ENCODE peak calls at places on chromosomes 12 and 14, in seven cellular contexts. V is IMR-90, D is psoas muscle, N is neural progenitor cell, G is pancreas, J is ovary, Q is spleen. Z is an unnamed sample.

GRCh38 chr14:93011650-93012317 is 88.8 kb downstream of the CHGA start:
- DNase-seq in V (no peak), D (no peak), N (no peak), G (no peak), J (no peak), Q (no peak), Z (no peak)

GRCh38 chr12:97716356-97716755 is 253.8 kb downstream of the RMST start:
- DNase-seq in V (no peak), D (no peak), N (peak; percentile 25), G (no peak), J (no peak), Q (no peak), Z (no peak)

GRCh38 chr12:5348057-5348456 is 83.9 kb upstream of the NTF3 start:
- DNase-seq in V (no peak), D (no peak), N (no peak), G (no peak), J (no peak), Q (no peak), Z (no peak)

GRCh38 chr14:67352055-67352454 is 7.5 kb downstream of the ATP6V1D start:
- DNase-seq in V (no peak), D (no peak), N (no peak), G (no peak), J (no peak), Q (no peak), Z (no peak)

GRCh38 chr12:53096089-53096741 is 1.3 kb upstream of the IGFBP6 start:
- DNase-seq in V (peak; percentile 65), D (peak; percentile 85), N (peak; percentile 63), G (no peak), J (peak; percentile 84), Q (no peak), Z (no peak)

GRCh38 chr12:53217930-53218307 is 10.9 kb upstream of the ITGB7 start:
- DNase-seq in V (peak; percentile 27), D (no peak), N (no peak), G (no peak), J (no peak), Q (peak; percentile 62), Z (no peak)

GRCh38 chr14:99078426-99078825 is 193.6 kb downstream of the BCL11B start:
- DNase-seq in V (no peak), D (no peak), N (no peak), G (no peak), J (no peak), Q (no peak), Z (no peak)

GRCh38 chr12:66044731-66045130 is 85.8 kb downstream of the LLPH start:
- DNase-seq in V (peak; percentile 63), D (no peak), N (no peak), G (no peak), J (no peak), Q (no peak), Z (no peak)

GRCh38 chr12:43742106-43742505 is 16.5 kb downstream of the PUS7L start:
- DNase-seq in V (peak; percentile 94), D (no peak), N (no peak), G (no peak), J (no peak), Q (no peak), Z (no peak)

GRCh38 chr12:47730341-47730744 is 5.1 kb upstream of the ENDOU start:
- DNase-seq in V (peak; percentile 42), D (peak; percentile 36), N (no peak), G (peak; percentile 64), J (no peak), Q (no peak), Z (no peak)

GRCh38 chr14:104383931-104384775 is 195.4 kb upstream of the C14orf180 start:
- DNase-seq in V (no peak), D (no peak), N (peak; percentile 56), G (no peak), J (no peak), Q (peak; percentile 74), Z (no peak)

GRCh38 chr12:81296556-81297305 is 218.9 kb downstream of the ACSS3 start:
- DNase-seq in V (peak; percentile 30), D (no peak), N (no peak), G (no peak), J (no peak), Q (no peak), Z (no peak)

GRCh38 chr12:100859063-100859627 is 64.6 kb downstream of the ANO4 start:
- DNase-seq in V (no peak), D (no peak), N (no peak), G (no peak), J (no peak), Q (no peak), Z (no peak)

GRCh38 chr12:52524241-52524897 is 4.2 kb upstream of the KRT5 start:
- DNase-seq in V (no peak), D (no peak), N (no peak), G (no peak), J (no peak), Q (no peak), Z (no peak)

GRCh38 chr12:113822986-113823385 is 143.1 kb downstream of the RBM19 start:
- DNase-seq in V (no peak), D (no peak), N (no peak), G (no peak), J (no peak), Q (no peak), Z (no peak)

GRCh38 chr12:9699269-9699897 is 29.9 kb downstream of the CLEC2D start:
- DNase-seq in V (no peak), D (no peak), N (no peak), G (no peak), J (no peak), Q (no peak), Z (no peak)

GRCh38 chr12:109881752-109882151 is 1.4 kb upstream of the GLTP start:
- DNase-seq in V (no peak), D (no peak), N (no peak), G (no peak), J (no peak), Q (no peak), Z (no peak)

GRCh38 chr12:23004473-23005020 is 379.6 kb downstream of the ETNK1 start:
- DNase-seq in V (no peak), D (no peak), N (no peak), G (no peak), J (no peak), Q (no peak), Z (no peak)

GRCh38 chr12:23006413-23006812 is 381.4 kb downstream of the ETNK1 start:
- DNase-seq in V (no peak), D (no peak), N (no peak), G (no peak), J (no peak), Q (no peak), Z (no peak)

GRCh38 chr12:23005387-23005786 is 380.4 kb downstream of the ETNK1 start:
- DNase-seq in V (no peak), D (no peak), N (no peak), G (no peak), J (no peak), Q (no peak), Z (no peak)

DNA sequence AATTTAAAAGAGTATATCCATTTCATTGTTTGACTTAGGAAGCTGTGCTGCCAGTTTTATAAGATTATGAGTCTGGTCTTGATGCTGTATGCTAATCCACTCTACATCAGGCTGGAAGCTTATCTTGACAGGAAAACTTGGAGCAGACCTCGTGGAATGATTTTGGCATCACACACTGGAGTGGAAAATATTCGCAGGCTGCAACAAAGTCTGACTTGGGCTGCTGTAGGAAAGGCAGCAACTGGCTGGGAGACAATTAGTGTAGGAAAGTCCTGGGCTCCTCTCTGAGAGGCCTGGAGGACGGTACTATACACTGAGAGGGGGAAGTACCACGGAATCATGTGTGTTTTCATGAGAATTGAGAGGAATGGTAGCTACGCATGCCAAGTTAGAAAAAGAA is 383.6 kb downstream of the ETNK1 start:
- DNase-seq in V (no peak), D (no peak), N (no peak), G (no peak), J (no peak), Q (no peak), Z (no peak)
- H3K27ac ChIP-seq in V (no peak overlapping the region), D (no peak overlapping the region), N (no peak overlapping the region), G (no peak overlapping the region), J (no peak overlapping the region), Q (no peak overlapping the region), Z (peak overlapping the region; percentile 54)

DNA sequence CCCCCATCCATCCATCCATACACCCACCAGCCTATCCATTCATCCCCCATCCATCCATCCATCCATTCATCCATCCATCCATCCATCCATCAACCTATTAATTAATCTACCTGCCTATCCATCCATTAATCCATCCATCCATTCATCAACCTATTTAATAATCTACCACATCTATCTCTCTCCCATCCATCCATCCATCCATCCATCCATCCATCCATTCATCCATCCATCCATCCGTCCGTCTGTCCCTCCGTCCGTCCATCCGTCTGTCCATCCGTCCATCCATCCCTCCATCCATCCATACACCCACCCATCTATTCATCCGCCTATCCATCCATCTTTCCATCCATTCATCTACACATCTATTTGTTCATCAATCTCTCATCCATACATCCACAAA is 205.3 kb downstream of the VRK1 start:
- DNase-seq in V (no peak), D (no peak), N (no peak), G (no peak), J (no peak), Q (no peak), Z (no peak)
- H3K4me3 ChIP-seq in V (no peak overlapping the region), D (no peak overlapping the region), N (no peak overlapping the region), G (no peak overlapping the region), J (no peak overlapping the region), Q (no peak overlapping the region), Z (no peak overlapping the region)

GRCh38 chr12:133129368-133130037 is 571 bp downstream of the ZNF891 start:
- DNase-seq in V (peak; percentile 15), D (no peak), N (no peak), G (no peak), J (no peak), Q (peak; percentile 75), Z (no peak)

GRCh38 chr12:133130038-133130807 is at the start of the genes ZNF10 and ZNF891:
- DNase-seq in V (peak; percentile 96), D (peak; percentile 96), N (peak; percentile 97), G (peak; percentile 96), J (peak; percentile 95), Q (peak; percentile 99), Z (peak; percentile 76)

GRCh38 chr12:133120385-133121191 is 9.5 kb downstream of the ZNF891 start:
- DNase-seq in V (no peak), D (no peak), N (no peak), G (no peak), J (no peak), Q (no peak), Z (no peak)

GRCh38 chr12:133124674-133125073 is 5.4 kb downstream of the ZNF891 start:
- DNase-seq in V (no peak), D (no peak), N (no peak), G (no peak), J (no peak), Q (no peak), Z (no peak)
- H3K9me3 ChIP-seq in V (peaks cover 62% of the 10 kb centered on the region), D (peaks cover 96% of the 10 kb centered on the region), N (peaks cover 90% of the 10 kb centered on the region), G (peaks cover 2% of the 10 kb centered on the region), J (peaks cover 27% of the 10 kb centered on the region), Q (peaks cover 96% of the 10 kb centered on the region), Z (peaks cover 95% of the 10 kb centered on the region)

GRCh38 chr14:23937121-23937692 is 16.4 kb upstream of the DHRS4 start:
- DNase-seq in V (no peak), D (no peak), N (no peak), G (no peak), J (no peak), Q (no peak), Z (no peak)

GRCh38 chr14:23933706-23934105 is 19.9 kb upstream of the DHRS4 start:
- DNase-seq in V (no peak), D (no peak), N (peak; percentile 2), G (no peak), J (no peak), Q (no peak), Z (no peak)

GRCh38 chr14:23933108-23933507 is 20.5 kb upstream of the DHRS4 start:
- DNase-seq in V (no peak), D (no peak), N (no peak), G (no peak), J (no peak), Q (no peak), Z (no peak)

GRCh38 chr14:23936084-23936829 is 17.3 kb upstream of the DHRS4 start:
- DNase-seq in V (no peak), D (no peak), N (no peak), G (peak; percentile 63), J (no peak), Q (no peak), Z (no peak)

GRCh38 chr14:23935158-23935557 is 18.4 kb upstream of the DHRS4 start:
- DNase-seq in V (no peak), D (no peak), N (no peak), G (no peak), J (no peak), Q (no peak), Z (no peak)
- H3K27ac ChIP-seq in V (no peak overlapping the region), D (no peak overlapping the region), N (no peak overlapping the region), G (no peak overlapping the region), J (no peak overlapping the region), Q (no peak overlapping the region), Z (no peak overlapping the region)